ENCODE peak calls at places on chromosomes 5 and 9, in ten cellular contexts. D is HCT116, N is GM23248, S is Karpas-422, Q is PC-3, U is PC-9, P is SK-N-SH, I is GM23338, E is OCI-LY7, V is MM.1S. L is an unnamed sample. For H3K36me3 and H3K9me2, the result is how much of the 10 kb centered on the place peaks cover.

GRCh38 chr5:155082401-155082800 is 68.8 kb downstream of the KIF4B start:
- DNase-seq in E (no peak), S (no peak), V (no peak), Q (peak), U (no peak), P (no peak), D (peak), I (no peak), N (peak), L (no peak)

GRCh38 chr5:151141535-151141934 is 16.0 kb downstream of the ANXA6 start:
- DNase-seq in N (peak), I (peak), P (no peak), S (peak), V (peak), U (no peak), E (peak), Q (no peak), D (no peak), L (peak)

GRCh38 chr9:34511160-34511513 is 11.7 kb downstream of the ENHO start:
- DNase-seq in N (no peak), E (no peak), Q (no peak), I (no peak), S (no peak), V (no peak), P (no peak), D (no peak), U (no peak), L (no peak)

GRCh38 chr5:168334161-168335094 is 43.0 kb downstream of the WWC1 start:
- DNase-seq in U (peak), N (peak), Q (no peak), E (no peak), I (peak), D (no peak), S (no peak), V (no peak), P (no peak), L (peak)

GRCh38 chr5:157761690-157762611 is 18.4 kb downstream of the LSM11 start:
- DNase-seq in U (peak), N (peak), Q (peak), S (peak), D (peak), I (peak), V (peak), P (peak), E (peak), L (peak)

GRCh38 chr9:5402217-5402616 is 35.5 kb downstream of the PLGRKT start:
- DNase-seq in S (no peak), N (no peak), I (peak), V (no peak), U (no peak), Q (no peak), D (no peak), P (no peak), E (peak), L (no peak)

GRCh38 chr9:130660683-130661460 is 3.5 kb upstream of the PRDM12 start:
- DNase-seq in E (no peak), U (no peak), P (peak), S (no peak), I (peak), D (no peak), V (no peak), N (peak), Q (no peak), L (no peak)

GRCh38 chr9:65403721-65404120 is 118.7 kb upstream of the FOXD4L5 start:
- DNase-seq in S (no peak), Q (no peak), N (no peak), U (no peak), D (no peak), E (no peak), P (no peak), V (no peak), I (no peak), L (no peak)

GRCh38 chr5:81768960-81769452 is 18.1 kb upstream of the SSBP2 start:
- DNase-seq in S (no peak), D (peak), N (peak), V (peak), U (peak), Q (peak), E (no peak), I (no peak), P (no peak), L (peak)
- H2AFZ ChIP-seq in S (no peak), D (peak), N (peak), V (peak), U (no peak), Q (peak), E (no peak), I (peak), P (peak), L (no peak)

GRCh38 chr5:138538943-138539627 is 4.0 kb downstream of the ETF1 start:
- DNase-seq in Q (no peak), N (no peak), U (no peak), P (no peak), I (no peak), D (no peak), S (no peak), V (no peak), E (no peak), L (no peak)
- H3K36me3 ChIP-seq in Q (under half), N (under half), U (under half), P (under half), I (under half), D (half or more), S (under half), V (under half), E (half or more), L (under half)

GRCh38 chr5:78420548-78420947 is 60.1 kb downstream of the SCAMP1 start:
- DNase-seq in Q (no peak), U (no peak), S (no peak), I (no peak), N (no peak), E (no peak), V (no peak), P (no peak), D (no peak), L (no peak)

GRCh38 chr5:78417026-78417425 is 56.6 kb downstream of the SCAMP1 start:
- DNase-seq in V (no peak), D (no peak), Q (no peak), U (no peak), I (no peak), N (peak), P (no peak), E (no peak), S (no peak), L (no peak)

GRCh38 chr5:78424680-78425079 is 64.3 kb downstream of the SCAMP1 start:
- DNase-seq in N (no peak), P (no peak), E (no peak), V (no peak), I (no peak), S (no peak), Q (no peak), D (no peak), U (no peak), L (no peak)

DNA sequence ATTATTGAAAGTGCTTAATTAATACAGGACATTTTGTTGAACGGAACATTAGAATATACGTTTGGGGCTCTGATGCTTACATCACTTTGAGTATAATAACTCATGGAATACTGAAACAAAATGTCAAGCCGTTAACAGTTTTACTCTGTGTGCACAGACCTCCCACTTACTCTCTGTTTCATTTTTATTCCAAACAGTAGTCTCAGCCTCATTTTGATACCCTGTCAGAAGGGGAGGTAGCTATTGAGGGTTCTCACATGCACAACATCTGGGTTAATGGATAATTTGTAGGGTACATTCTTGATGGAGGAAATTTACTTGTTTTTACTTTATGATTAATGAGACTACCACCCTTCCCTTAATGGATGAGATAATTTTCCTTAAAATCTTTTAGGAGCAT is 59.0 kb downstream of the SCAMP1 start:
- DNase-seq in E (no peak), P (no peak), N (no peak), V (no peak), I (no peak), U (no peak), S (no peak), Q (no peak), D (no peak), L (no peak)
- H3K9me2 ChIP-seq in E (under half), P (under half), N (under half), V (under half), I (under half), U (under half), S (under half), Q (under half), D (under half), L (under half)

GRCh38 chr9:105088499-105088898 is 156.0 kb upstream of the SLC44A1 start:
- DNase-seq in I (peak), U (no peak), E (no peak), S (no peak), D (no peak), P (no peak), N (no peak), V (no peak), Q (no peak), L (peak)

GRCh38 chr9:105089874-105090273 is 154.6 kb upstream of the SLC44A1 start:
- DNase-seq in Q (no peak), S (no peak), I (no peak), V (no peak), P (no peak), E (no peak), U (no peak), D (no peak), N (no peak), L (no peak)

GRCh38 chr9:105088088-105088487 is 156.4 kb upstream of the SLC44A1 start:
- DNase-seq in N (no peak), D (no peak), U (no peak), S (no peak), V (no peak), P (no peak), Q (peak), I (no peak), E (no peak), L (no peak)

GRCh38 chr9:105093685-105094084 is 150.8 kb upstream of the SLC44A1 start:
- DNase-seq in P (no peak), V (no peak), Q (no peak), N (no peak), S (no peak), U (no peak), I (no peak), D (no peak), E (no peak), L (no peak)

DNA sequence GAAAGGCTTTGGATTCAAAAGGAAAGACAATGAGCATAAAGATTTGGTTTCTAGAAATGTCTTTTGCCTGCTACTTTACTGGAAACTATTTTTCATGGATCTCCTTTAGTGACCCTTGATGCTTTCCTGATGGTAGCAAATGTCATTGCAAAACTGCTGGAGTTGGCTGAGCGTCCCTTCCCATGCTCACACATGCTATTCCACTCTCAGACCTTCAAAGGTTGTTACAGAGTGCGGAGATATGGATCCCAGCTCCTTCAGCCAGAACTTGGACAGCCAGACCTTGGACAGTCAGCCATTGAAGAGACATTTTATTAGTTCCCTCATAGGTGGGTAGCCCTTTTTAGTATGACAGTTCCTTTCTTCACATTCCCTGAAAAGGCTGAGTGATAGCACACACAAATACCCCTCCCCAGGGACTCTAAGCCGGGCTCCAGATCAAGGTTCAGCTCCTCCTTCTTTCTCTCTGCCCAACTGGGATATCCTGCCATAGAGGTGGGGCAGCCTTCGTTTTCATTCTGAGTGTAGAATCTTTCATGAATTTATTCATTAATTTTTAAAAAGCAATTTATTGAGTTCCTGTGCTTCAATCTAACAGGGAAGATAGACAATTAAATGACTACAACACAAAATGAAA is 153.3 kb upstream of the SLC44A1 start:
- DNase-seq in N (no peak), E (no peak), I (no peak), U (no peak), P (no peak), D (no peak), S (no peak), V (no peak), Q (no peak), L (no peak)
- H2AFZ ChIP-seq in N (no peak), E (no peak), I (no peak), U (no peak), P (no peak), D (no peak), S (no peak), V (no peak), Q (no peak), L (no peak)

DNA sequence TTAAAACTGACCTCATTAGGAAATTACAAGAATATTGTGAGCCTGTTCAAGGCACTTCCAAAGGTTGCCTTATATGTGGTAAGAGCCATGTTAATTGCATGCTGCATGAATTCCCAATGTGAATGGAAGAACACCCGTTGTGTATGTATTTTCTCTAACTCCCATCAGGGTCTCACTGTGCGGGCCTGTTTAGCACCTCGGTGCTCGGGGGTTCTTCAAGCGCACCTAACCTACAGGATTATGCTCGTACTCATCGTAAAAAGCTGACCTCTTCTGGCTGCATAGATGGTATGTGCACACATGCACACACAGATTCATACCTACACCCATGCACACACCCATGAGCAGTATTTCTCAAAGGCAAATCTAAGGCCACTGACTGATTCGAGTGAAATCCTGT is 66.1 kb downstream of the PPIP5K2 start:
- DNase-seq in D (no peak), S (no peak), N (no peak), E (no peak), Q (no peak), P (no peak), V (no peak), I (no peak), U (no peak), L (no peak)
- H3K36me3 ChIP-seq in D (under half), S (under half), N (half or more), E (half or more), Q (under half), P (half or more), V (under half), I (under half), U (under half), L (under half)

L was measured in hepatocyte.